ENCODE peak calls at places on chromosomes 13 and 19, in four cellular contexts. Z is GM12878, N is HepG2, P is K562. W is an unnamed sample.
A peak's percentile ranks its signal among the peaks of the same experiment; 100 is the strongest.

GRCh38 chr13:49776871-49777270 is 15.6 kb downstream of the KPNA3 start:
- DNase-seq in Z (no peak), N (no peak), P (no peak), W (no peak)

GRCh38 chr13:29509999-29510586 is 85.4 kb downstream of the SLC7A1 start:
- DNase-seq in Z (no peak), N (no peak), P (no peak), W (no peak)

GRCh38 chr13:64239372-64239771 is 2823.7 kb upstream of the PCDH20 start:
- DNase-seq in Z (no peak), N (no peak), P (no peak), W (no peak)

GRCh38 chr13:75507027-75508001 is 25.3 kb upstream of the TBC1D4 start:
- DNase-seq in Z (no peak), N (no peak), P (no peak), W (no peak)

GRCh38 chr19:34985249-34986022 is 14.7 kb upstream of the GRAMD1A start:
- DNase-seq in Z (no peak), N (no peak), P (no peak), W (no peak)

GRCh38 chr13:33251131-33251629 is 34.4 kb downstream of the STARD13 start:
- DNase-seq in Z (peak; percentile 41), N (no peak), P (no peak), W (no peak)

GRCh38 chr13:106152047-106152446 is 383.4 kb downstream of the EFNB2 start:
- DNase-seq in Z (no peak), N (no peak), P (no peak), W (no peak)

GRCh38 chr13:99269627-99270252 is 11.6 kb upstream of the GPR18 start:
- DNase-seq in Z (no peak), N (peak; percentile 25), P (peak; percentile 56), W (no peak)

GRCh38 chr13:106474906-106475305 is 60.6 kb downstream of the EFNB2 start:
- DNase-seq in Z (no peak), N (no peak), P (no peak), W (no peak)

GRCh38 chr13:98508280-98509074 is 68.4 kb downstream of the STK24 start:
- DNase-seq in Z (no peak), N (peak; percentile 35), P (no peak), W (no peak)

GRCh38 chr13:27619711-27620376 is 485 bp downstream of the LNX2 start:
- DNase-seq in Z (no peak), N (peak; percentile 7), P (no peak), W (peak; percentile 46)

GRCh38 chr13:73465629-73465974 is 406.8 kb downstream of the KLF5 start:
- DNase-seq in Z (no peak), N (no peak), P (peak; percentile 55), W (no peak)

GRCh38 chr19:9061879-9062278 is 25.0 kb upstream of the OR1M1 start:
- DNase-seq in Z (no peak), N (no peak), P (no peak), W (no peak)

GRCh38 chr19:9811139-9811538 is 7.7 kb downstream of the FBXL12 start:
- DNase-seq in Z (no peak), N (no peak), P (no peak), W (no peak)

GRCh38 chr13:46631184-46631542 is 78.2 kb downstream of the LRCH1 start:
- DNase-seq in Z (no peak), N (no peak), P (no peak), W (no peak)

GRCh38 chr19:1079566-1080111 is 12.7 kb downstream of the ARHGAP45 start:
- DNase-seq in Z (no peak), N (no peak), P (peak; percentile 59), W (no peak)

GRCh38 chr13:44422755-44423643 is 49.4 kb downstream of the SERP2 start:
- DNase-seq in Z (no peak), N (no peak), P (no peak), W (no peak)

GRCh38 chr13:66578305-66578704 is 651.8 kb downstream of the PCDH9 start:
- DNase-seq in Z (no peak), N (no peak), P (no peak), W (no peak)

GRCh38 chr13:79382545-79383275 is 23.3 kb downstream of the RBM26 start:
- DNase-seq in Z (no peak), N (no peak), P (no peak), W (no peak)

GRCh38 chr13:46341112-46341711 is 45.8 kb downstream of the RUBCNL start:
- DNase-seq in Z (peak; percentile 51), N (no peak), P (no peak), W (no peak)

GRCh38 chr13:33426131-33426530 is 140.6 kb upstream of the STARD13 start:
- DNase-seq in Z (no peak), N (no peak), P (no peak), W (no peak)

GRCh38 chr13:99434258-99434788 is 66.9 kb upstream of the TM9SF2 start:
- DNase-seq in Z (no peak), N (peak; percentile 17), P (peak; percentile 85), W (no peak)

GRCh38 chr19:40542197-40542859 is 34.3 kb upstream of the SHKBP1 start:
- DNase-seq in Z (no peak), N (no peak), P (no peak), W (no peak)

GRCh38 chr13:110232146-110232545 is 74.8 kb downstream of the COL4A1 start:
- DNase-seq in Z (no peak), N (no peak), P (no peak), W (no peak)

GRCh38 chr13:110229905-110230563 is 76.9 kb downstream of the COL4A1 start:
- DNase-seq in Z (no peak), N (no peak), P (no peak), W (no peak)

GRCh38 chr13:110232756-110233155 is 74.2 kb downstream of the COL4A1 start:
- DNase-seq in Z (no peak), N (no peak), P (no peak), W (no peak)

GRCh38 chr13:110230661-110231347 is 76.2 kb downstream of the COL4A1 start:
- DNase-seq in Z (no peak), N (no peak), P (no peak), W (no peak)

DNA sequence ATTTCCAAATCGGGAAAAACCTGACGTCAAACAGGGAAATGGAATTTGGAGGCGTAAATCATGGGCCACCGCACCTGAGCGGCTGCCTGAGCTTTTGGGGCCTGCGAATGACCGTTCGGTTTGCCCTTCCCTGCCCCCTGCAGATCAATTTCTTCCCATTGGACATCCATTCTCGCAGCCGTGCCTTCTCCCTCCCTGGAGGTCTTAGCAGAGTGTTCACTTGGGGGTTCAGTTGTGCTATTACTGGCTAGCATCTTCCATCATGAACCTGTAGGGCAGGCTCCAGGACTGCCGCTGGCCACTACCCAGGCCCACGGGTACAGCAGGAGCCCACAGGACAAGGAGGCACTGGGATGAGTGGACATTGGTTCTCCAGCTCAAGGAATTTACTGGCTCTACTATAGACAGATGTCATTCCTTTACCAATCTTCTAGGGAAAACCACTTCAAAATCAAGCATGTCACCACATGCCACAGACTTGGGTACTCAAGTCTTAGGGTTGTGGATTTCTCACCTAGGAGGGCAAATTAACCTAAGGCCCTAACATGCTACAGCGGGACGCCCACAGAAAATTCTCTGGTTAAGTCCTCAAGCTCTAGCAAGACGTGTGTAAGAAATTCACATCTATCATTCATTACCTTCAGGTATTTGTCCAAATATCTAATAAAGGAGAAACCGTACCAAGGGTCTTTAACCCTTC is 75.5 kb downstream of the COL4A1 start:
- DNase-seq in Z (no peak), N (no peak), P (no peak), W (no peak)
- TF ChIP-seq SP1 in Z (no peak), N (no peak), P (no peak), W (no peak)

GRCh38 chr13:96992633-96993032 is 1.6 kb downstream of the OXGR1 start:
- DNase-seq in Z (no peak), N (no peak), P (no peak), W (no peak)
- TF ChIP-seq FOXM1 in Z (no peak), N (no peak), P (no peak), W (no peak)

DNA sequence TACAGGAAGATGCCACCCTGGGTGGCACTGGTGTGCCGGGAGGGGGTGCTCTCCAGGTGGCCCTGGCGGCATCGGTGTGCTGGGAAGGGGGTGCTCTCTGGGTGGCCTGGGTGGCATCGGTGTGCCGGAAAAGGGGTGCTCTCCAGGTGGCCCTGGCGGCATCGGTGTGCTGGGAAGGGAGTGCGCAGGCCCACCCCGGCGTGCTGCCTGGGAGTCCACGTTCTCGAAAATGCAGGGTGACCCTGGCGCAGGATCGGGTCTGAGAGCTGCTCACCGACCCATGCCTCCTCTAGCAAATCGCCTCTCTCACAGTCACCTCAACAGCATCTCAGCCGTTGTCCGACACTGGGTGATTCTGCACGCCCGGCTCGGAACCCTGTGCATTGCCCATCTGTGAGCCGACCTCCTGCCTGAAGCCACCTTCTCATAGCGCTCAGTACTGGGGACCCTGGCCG is 36.4 kb downstream of the RASA3 start:
- DNase-seq in Z (no peak), N (no peak), P (no peak), W (no peak)
- TF ChIP-seq SP1 in Z (no peak), N (no peak), P (no peak), W (no peak)

DNA sequence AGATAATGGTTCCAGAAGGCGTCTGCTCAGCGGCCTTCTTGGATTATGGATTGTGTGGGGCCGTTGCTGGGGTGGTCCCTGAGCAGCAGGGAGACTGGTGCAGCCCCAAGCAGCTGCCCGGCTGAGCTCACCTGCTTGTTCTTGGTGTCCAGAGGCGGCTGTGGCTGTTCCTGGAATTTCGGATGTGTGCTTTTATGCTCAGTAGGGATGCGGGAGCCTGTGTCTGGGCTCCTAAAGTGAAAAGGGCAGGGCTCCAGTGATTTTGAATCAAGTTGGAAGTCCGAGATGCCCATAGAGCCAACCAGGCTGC is 211.5 kb upstream of the TSHZ3 start:
- DNase-seq in Z (no peak), N (no peak), P (no peak), W (no peak)
- TF ChIP-seq FOXM1 in Z (no peak), N (no peak), P (no peak), W (no peak)

GRCh38 chr13:91278888-91279287 is 68.6 kb upstream of the MIR17HG start:
- DNase-seq in Z (no peak), N (no peak), P (no peak), W (no peak)
- TF ChIP-seq SP1 in Z (no peak), N (no peak), P (no peak), W (no peak)

GRCh38 chr19:17848598-17849292 is 963 bp upstream of the JAK3 start:
- DNase-seq in Z (no peak), N (no peak), P (no peak), W (no peak)

GRCh38 chr19:17843908-17844490 is 3.8 kb downstream of the JAK3 start:
- DNase-seq in Z (no peak), N (no peak), P (no peak), W (no peak)

GRCh38 chr19:17846146-17846545 is 1.6 kb downstream of the JAK3 start:
- DNase-seq in Z (peak; percentile 19), N (no peak), P (no peak), W (no peak)

GRCh38 chr19:17843428-17843827 is 4.4 kb downstream of the JAK3 start:
- DNase-seq in Z (no peak), N (no peak), P (no peak), W (no peak)

GRCh38 chr19:17847538-17848366 is at the start of gene JAK3:
- DNase-seq in Z (peak; percentile 77), N (peak; percentile 59), P (peak; percentile 54), W (peak; percentile 69)
- TF ChIP-seq FOXM1 in Z (no peak), N (no peak), P (no peak), W (no peak)

GRCh38 chr19:38661996-38662395 is 14.5 kb downstream of the ACTN4 start:
- DNase-seq in Z (no peak), N (no peak), P (no peak), W (no peak)
- TF ChIP-seq SP1 in Z (no peak), N (no peak), P (no peak), W (no peak)